ENCODE peak calls at places on chromosomes 3 and 15, in four cellular contexts. W is OCI-LY7, H is cardiac fibroblast, X is adrenal gland. J is an unnamed sample.

GRCh38 chr3:67064105-67064504 is 66.0 kb downstream of the KBTBD8 start:
- DNase-seq in W (no peak), X (no peak), H (peak), J (no peak)

GRCh38 chr3:15498461-15499214 is 22.9 kb downstream of the COLQ start:
- DNase-seq in W (no peak), X (no peak), H (no peak), J (no peak)

GRCh38 chr15:40558952-40559742 is 5.7 kb downstream of the CCDC32 start:
- DNase-seq in W (no peak), X (no peak), H (no peak), J (no peak)

GRCh38 chr15:90082140-90082713 is 20.0 kb downstream of the IDH2 start:
- DNase-seq in H (no peak), X (no peak), W (no peak), J (no peak)

GRCh38 chr15:70195808-70196304 is 98.1 kb upstream of the TLE3 start:
- DNase-seq in H (peak), W (no peak), X (peak), J (peak)

GRCh38 chr3:136149569-136150136 is 46.5 kb downstream of the MSL2 start:
- DNase-seq in X (no peak), W (no peak), H (no peak), J (no peak)

GRCh38 chr3:133834621-133835417 is 29.2 kb downstream of the SRPRB start:
- DNase-seq in X (no peak), W (no peak), H (no peak), J (no peak)

GRCh38 chr15:59696332-59696731 is 7.2 kb upstream of the BNIP2 start:
- DNase-seq in X (no peak), H (no peak), W (no peak), J (no peak)

GRCh38 chr3:129379582-129380358 is 48.7 kb downstream of the EFCAB12 start:
- DNase-seq in H (no peak), X (no peak), W (peak), J (no peak)

GRCh38 chr15:60840703-60841411 is 361.9 kb upstream of the ICE2 start:
- DNase-seq in W (no peak), H (no peak), X (no peak), J (no peak)

GRCh38 chr3:74693696-74694393 is 79.4 kb upstream of the CNTN3 start:
- DNase-seq in H (no peak), W (no peak), X (no peak), J (no peak)

GRCh38 chr15:89317188-89317720 is 17.4 kb downstream of the POLG start:
- DNase-seq in W (no peak), X (no peak), H (no peak), J (no peak)

GRCh38 chr3:27544372-27544865 is 60.2 kb upstream of the SLC4A7 start:
- DNase-seq in W (no peak), X (no peak), H (peak), J (no peak)

GRCh38 chr15:29107971-29108645 is 161.5 kb downstream of the NSMCE3 start:
- DNase-seq in H (no peak), W (no peak), X (no peak), J (no peak)

GRCh38 chr3:182220013-182220412 is 508.3 kb downstream of the SOX2 start:
- DNase-seq in X (no peak), H (no peak), W (no peak), J (no peak)

DNA sequence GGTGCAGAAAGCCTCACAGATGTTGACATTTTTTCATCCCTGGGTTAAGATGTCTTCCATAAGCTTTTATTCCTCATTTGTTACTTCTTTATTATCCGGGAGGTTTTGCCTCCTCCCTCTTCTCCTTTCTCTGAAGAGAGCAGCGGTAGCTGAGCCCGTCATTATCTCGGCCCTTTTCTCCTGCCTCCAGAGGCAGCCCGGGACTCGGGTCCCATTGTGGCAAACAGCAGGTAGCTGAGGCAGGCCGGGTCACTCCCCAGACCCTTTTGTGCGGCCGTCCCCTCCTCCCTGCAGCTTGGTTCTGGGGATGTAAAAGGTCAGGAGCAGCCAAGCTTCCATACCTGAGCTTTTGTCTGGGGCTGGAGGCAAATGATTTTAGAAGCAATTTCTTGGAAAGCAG is 64.4 kb downstream of the CPN2 start:
- DNase-seq in H (no peak), X (peak), W (no peak), J (no peak)
- H3K4me3 ChIP-seq in H (no peak), X (no peak), W (no peak), J (no peak)

DNA sequence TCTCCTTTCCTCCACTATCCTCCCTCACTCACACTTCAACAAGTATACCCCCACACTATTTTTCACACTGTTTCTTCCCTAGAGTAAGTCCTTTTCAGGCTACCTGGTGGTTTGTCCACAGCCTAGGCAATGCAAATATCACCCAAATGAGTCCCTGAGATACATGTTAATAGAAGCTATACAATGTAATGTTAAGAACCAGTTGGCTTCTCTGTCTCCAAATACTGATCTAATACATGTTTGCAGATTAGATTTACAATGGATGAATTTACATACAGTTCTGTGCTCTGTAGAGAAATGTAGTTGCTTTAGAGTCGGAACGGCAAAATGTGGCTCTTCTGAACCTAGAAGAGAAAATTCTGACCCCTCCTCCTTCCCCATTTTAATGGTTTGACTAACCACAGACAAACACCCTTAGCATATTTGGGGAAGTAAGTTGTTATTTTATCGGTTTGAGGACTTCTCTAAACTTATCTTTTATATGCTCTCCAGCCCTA is 63.6 kb upstream of the MBNL1 start:
- DNase-seq in W (peak), H (no peak), X (no peak), J (no peak)
- H3K4me3 ChIP-seq in W (peak), H (no peak), X (no peak), J (peak)

DNA sequence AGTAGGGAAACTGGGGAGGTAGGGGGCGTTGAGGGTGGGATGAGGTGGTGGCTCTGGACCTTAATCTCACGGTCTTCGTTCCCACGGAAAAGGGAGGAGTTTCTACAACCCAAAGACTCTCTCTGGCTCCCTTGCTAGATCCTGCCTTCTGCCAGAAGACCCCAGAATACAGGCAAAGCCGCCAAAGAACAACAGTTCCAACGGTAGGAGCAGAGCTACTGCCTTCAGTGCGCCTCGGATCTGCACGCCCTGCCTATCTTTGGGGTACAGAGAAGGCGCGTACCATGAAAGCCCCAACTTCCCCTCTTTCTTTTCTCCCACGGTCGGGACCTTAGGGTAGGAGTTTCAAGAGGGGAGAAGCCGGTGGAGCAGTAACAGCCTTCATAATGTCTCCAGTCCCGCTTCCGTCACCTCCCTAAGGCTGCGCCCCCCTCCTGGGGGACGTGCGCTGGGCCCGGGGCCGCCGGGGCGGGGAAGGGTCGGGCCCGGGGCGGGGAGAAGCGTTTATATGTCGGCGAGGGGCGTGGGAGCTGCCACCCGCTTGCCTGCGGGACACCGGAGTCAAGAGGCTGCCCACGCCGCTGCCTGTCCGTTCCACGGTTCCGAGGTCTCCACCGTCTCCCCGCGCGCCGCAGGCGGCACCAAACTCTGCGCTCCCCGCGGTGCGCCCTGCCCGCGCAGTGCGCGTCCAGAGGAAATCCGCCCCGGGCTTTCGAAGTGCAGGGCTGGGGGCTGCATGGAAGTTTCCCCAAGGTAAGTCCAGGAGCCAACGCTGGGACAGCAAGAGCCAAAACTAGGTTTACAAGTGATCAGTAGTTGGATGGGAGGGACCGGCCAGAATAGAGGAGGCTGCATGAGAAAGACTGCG is at the start of gene COL6A6:
- DNase-seq in X (no peak), H (peak), W (no peak), J (no peak)
- H3K4me3 ChIP-seq in X (no peak), H (no peak), W (no peak), J (peak)

DNA sequence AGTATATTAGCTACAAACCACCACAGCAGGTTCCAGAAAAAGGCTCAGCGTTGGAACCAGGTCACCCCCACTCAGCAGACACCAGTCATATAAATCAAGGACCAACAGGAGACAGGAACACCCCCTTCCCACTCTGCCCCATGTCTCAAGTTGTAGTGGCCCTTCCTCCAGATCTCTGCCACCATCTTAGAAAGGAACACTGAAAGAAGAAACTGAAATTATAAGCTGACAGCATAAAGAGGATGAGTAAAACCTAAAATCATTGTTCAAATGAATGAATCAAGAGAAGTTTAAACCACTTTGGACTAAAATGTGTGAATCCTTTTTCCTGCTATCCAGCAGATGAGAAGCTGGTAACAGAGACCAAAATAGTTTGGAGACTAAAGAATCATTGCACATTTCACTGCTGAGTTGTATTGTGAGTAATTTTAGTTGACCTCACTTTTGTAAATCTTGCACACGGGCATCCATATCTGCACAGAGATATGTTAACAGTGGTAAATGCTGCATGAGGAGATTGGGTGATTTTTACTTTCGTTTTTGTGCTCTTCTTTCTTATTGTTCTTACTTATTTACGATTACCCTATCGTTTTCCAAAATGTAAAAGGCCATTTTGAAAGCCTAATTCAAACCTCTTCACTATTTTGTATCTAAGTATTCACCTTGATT is 19.8 kb downstream of the CCR3 start:
- DNase-seq in X (no peak), H (no peak), W (no peak), J (no peak)
- H3K4me3 ChIP-seq in X (no peak), H (no peak), W (no peak), J (no peak)

GRCh38 chr3:156643729-156644389 is 30.5 kb upstream of the TIPARP start:
- DNase-seq in W (no peak), X (no peak), H (peak), J (no peak)
- H3K4me3 ChIP-seq in W (no peak), X (no peak), H (peak), J (peak)

GRCh38 chr3:40312661-40313226 is 3.2 kb downstream of the EIF1B start:
- DNase-seq in W (no peak), H (peak), X (no peak), J (no peak)
- H3K4me3 ChIP-seq in W (no peak), H (no peak), X (no peak), J (no peak)

GRCh38 chr3:5250467-5251195 is 63.1 kb downstream of the EDEM1 start:
- DNase-seq in X (no peak), W (no peak), H (peak), J (no peak)
- H3K4me3 ChIP-seq in X (no peak), W (no peak), H (peak), J (peak)

GRCh38 chr3:70803317-70803716 is 490.9 kb upstream of the MDFIC2 start:
- DNase-seq in X (no peak), H (no peak), W (no peak), J (no peak)

GRCh38 chr3:70808881-70809280 is 496.4 kb upstream of the MDFIC2 start:
- DNase-seq in H (no peak), X (no peak), W (no peak), J (no peak)

GRCh38 chr3:70803891-70804290 is 491.5 kb upstream of the MDFIC2 start:
- DNase-seq in H (no peak), W (no peak), X (no peak), J (no peak)

GRCh38 chr3:70806556-70806955 is 494.1 kb upstream of the MDFIC2 start:
- DNase-seq in X (no peak), H (no peak), W (no peak), J (no peak)

GRCh38 chr3:70805044-70805732 is 492.8 kb upstream of the MDFIC2 start:
- DNase-seq in X (no peak), W (no peak), H (peak), J (no peak)
- H3K4me3 ChIP-seq in X (no peak), W (no peak), H (no peak), J (peak)

GRCh38 chr3:148975696-148976095 is 15.6 kb upstream of the GYG1 start:
- DNase-seq in X (no peak), H (no peak), W (no peak), J (no peak)

GRCh38 chr3:148974726-148975125 is 16.6 kb upstream of the GYG1 start:
- DNase-seq in X (no peak), W (no peak), H (peak), J (no peak)

GRCh38 chr3:148971819-148972218 is 19.5 kb upstream of the GYG1 start:
- DNase-seq in H (peak), W (no peak), X (peak), J (no peak)

GRCh38 chr3:148970311-148970710 is 21.0 kb upstream of the GYG1 start:
- DNase-seq in X (no peak), H (no peak), W (no peak), J (no peak)

DNA sequence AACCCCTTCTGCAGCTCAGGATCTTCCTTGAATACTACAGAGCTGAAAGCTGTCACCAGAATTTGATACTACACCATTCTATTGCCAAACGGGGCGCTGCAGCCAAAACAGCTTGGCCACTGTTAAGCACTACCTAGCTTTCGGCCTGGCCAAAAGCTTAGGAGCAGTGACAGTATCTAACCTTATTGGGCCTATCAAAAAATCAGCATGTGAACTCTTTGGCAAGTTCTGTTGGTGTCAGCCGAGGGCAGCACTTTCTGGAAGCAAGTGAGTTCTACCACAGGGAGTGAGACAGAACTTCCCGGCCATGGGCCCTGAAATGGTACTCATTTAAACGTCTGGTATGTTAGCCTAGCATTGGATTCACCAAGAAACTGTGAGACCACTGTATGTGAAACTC is 16.1 kb upstream of the GYG1 start:
- DNase-seq in X (no peak), H (peak), W (no peak), J (peak)
- H3K4me3 ChIP-seq in X (no peak), H (no peak), W (no peak), J (peak)

J was measured in thoracic aorta.